ENCODE peak calls at places on chromosomes 1 and 21, in seven cellular contexts. One of them, this sample, is unnamed.
A peak's percentile ranks its signal among the peaks of the same experiment; 100 is the strongest.

GRCh38 chr21:16554522-16554921 is 824.7 kb downstream of the USP25 start:
- DNase-seq in HT-29: no peak
- DNase-seq in mesenchymal stem cell: no peak
- DNase-seq in NCI-H1436: no peak
- DNase-seq in HS-5: no peak
- DNase-seq in activated naive CD4-positive, alpha-beta T cell: no peak
- DNase-seq in CD8-positive, alpha-beta T cell: no peak
- DNase-seq in this sample: no peak

GRCh38 chr1:63305043-63305442 is 17.3 kb upstream of the FOXD3 start:
- DNase-seq in HT-29: no peak
- DNase-seq in mesenchymal stem cell: no peak
- DNase-seq in NCI-H1436: no peak
- DNase-seq in HS-5: no peak
- DNase-seq in activated naive CD4-positive, alpha-beta T cell: no peak
- DNase-seq in CD8-positive, alpha-beta T cell: no peak
- DNase-seq in this sample: no peak

GRCh38 chr1:214154596-214155261 is 126.2 kb upstream of the SMYD2 start:
- DNase-seq in HT-29: no peak
- DNase-seq in mesenchymal stem cell: no peak
- DNase-seq in NCI-H1436: no peak
- DNase-seq in HS-5: no peak
- DNase-seq in activated naive CD4-positive, alpha-beta T cell: no peak
- DNase-seq in CD8-positive, alpha-beta T cell: no peak
- DNase-seq in this sample: no peak

GRCh38 chr21:45819478-45820170 is 161.9 kb upstream of the COL6A1 start:
- DNase-seq in HT-29: no peak
- DNase-seq in mesenchymal stem cell: no peak
- DNase-seq in NCI-H1436: no peak
- DNase-seq in HS-5: no peak
- DNase-seq in activated naive CD4-positive, alpha-beta T cell: no peak
- DNase-seq in CD8-positive, alpha-beta T cell: no peak
- DNase-seq in this sample: no peak

GRCh38 chr21:42650033-42650370 is 3.4 kb upstream of the PDE9A start:
- DNase-seq in HT-29: no peak
- DNase-seq in mesenchymal stem cell: no peak
- DNase-seq in NCI-H1436: no peak
- DNase-seq in HS-5: no peak
- DNase-seq in activated naive CD4-positive, alpha-beta T cell: no peak
- DNase-seq in CD8-positive, alpha-beta T cell: no peak
- DNase-seq in this sample: no peak

GRCh38 chr1:83746234-83746633 is 252.7 kb downstream of the TTLL7 start:
- DNase-seq in HT-29: no peak
- DNase-seq in mesenchymal stem cell: no peak
- DNase-seq in NCI-H1436: no peak
- DNase-seq in HS-5: no peak
- DNase-seq in activated naive CD4-positive, alpha-beta T cell: no peak
- DNase-seq in CD8-positive, alpha-beta T cell: no peak
- DNase-seq in this sample: no peak

GRCh38 chr1:77322061-77322900 is 40.5 kb downstream of the AK5 start:
- DNase-seq in HT-29: peak; percentile 27
- DNase-seq in mesenchymal stem cell: peak; percentile 66
- DNase-seq in NCI-H1436: no peak
- DNase-seq in HS-5: peak; percentile 86
- DNase-seq in activated naive CD4-positive, alpha-beta T cell: no peak
- DNase-seq in CD8-positive, alpha-beta T cell: no peak
- DNase-seq in this sample: peak; percentile 95

GRCh38 chr1:177235350-177235749 is 64.6 kb downstream of the BRINP2 start:
- DNase-seq in HT-29: no peak
- DNase-seq in mesenchymal stem cell: no peak
- DNase-seq in NCI-H1436: no peak
- DNase-seq in HS-5: no peak
- DNase-seq in activated naive CD4-positive, alpha-beta T cell: no peak
- DNase-seq in CD8-positive, alpha-beta T cell: no peak
- DNase-seq in this sample: no peak

GRCh38 chr1:206451146-206451545 is 19.1 kb upstream of the IKBKE start:
- DNase-seq in HT-29: no peak
- DNase-seq in mesenchymal stem cell: no peak
- DNase-seq in NCI-H1436: no peak
- DNase-seq in HS-5: no peak
- DNase-seq in activated naive CD4-positive, alpha-beta T cell: no peak
- DNase-seq in CD8-positive, alpha-beta T cell: no peak
- DNase-seq in this sample: no peak

GRCh38 chr1:37272626-37273025 is 201.8 kb upstream of the ZC3H12A start:
- DNase-seq in HT-29: no peak
- DNase-seq in mesenchymal stem cell: no peak
- DNase-seq in NCI-H1436: no peak
- DNase-seq in HS-5: no peak
- DNase-seq in activated naive CD4-positive, alpha-beta T cell: no peak
- DNase-seq in CD8-positive, alpha-beta T cell: no peak
- DNase-seq in this sample: no peak

GRCh38 chr1:91569411-91570104 is 68.9 kb downstream of the CDC7 start:
- DNase-seq in HT-29: peak; percentile 27
- DNase-seq in mesenchymal stem cell: peak; percentile 75
- DNase-seq in NCI-H1436: no peak
- DNase-seq in HS-5: peak; percentile 97
- DNase-seq in activated naive CD4-positive, alpha-beta T cell: no peak
- DNase-seq in CD8-positive, alpha-beta T cell: no peak
- DNase-seq in this sample: peak; percentile 60

GRCh38 chr21:46402421-46402820 is 56.3 kb upstream of the DIP2A start:
- DNase-seq in HT-29: no peak
- DNase-seq in mesenchymal stem cell: no peak
- DNase-seq in NCI-H1436: no peak
- DNase-seq in HS-5: no peak
- DNase-seq in activated naive CD4-positive, alpha-beta T cell: no peak
- DNase-seq in CD8-positive, alpha-beta T cell: no peak
- DNase-seq in this sample: no peak

GRCh38 chr1:100714599-100714998 is 4.9 kb upstream of the VCAM1 start:
- DNase-seq in HT-29: no peak
- DNase-seq in mesenchymal stem cell: no peak
- DNase-seq in NCI-H1436: no peak
- DNase-seq in HS-5: no peak
- DNase-seq in activated naive CD4-positive, alpha-beta T cell: no peak
- DNase-seq in CD8-positive, alpha-beta T cell: no peak
- DNase-seq in this sample: no peak

GRCh38 chr1:26431979-26432695 is at the start of gene DHDDS:
- DNase-seq in HT-29: peak; percentile 99
- DNase-seq in mesenchymal stem cell: peak; percentile 97
- DNase-seq in NCI-H1436: peak; percentile 98
- DNase-seq in HS-5: peak; percentile 87
- DNase-seq in activated naive CD4-positive, alpha-beta T cell: peak; percentile 96
- DNase-seq in CD8-positive, alpha-beta T cell: peak; percentile 99
- DNase-seq in this sample: peak; percentile 80

GRCh38 chr1:84836145-84836544 is 56.9 kb downstream of the LPAR3 start:
- DNase-seq in HT-29: no peak
- DNase-seq in mesenchymal stem cell: no peak
- DNase-seq in NCI-H1436: no peak
- DNase-seq in HS-5: no peak
- DNase-seq in activated naive CD4-positive, alpha-beta T cell: no peak
- DNase-seq in CD8-positive, alpha-beta T cell: no peak
- DNase-seq in this sample: no peak

GRCh38 chr1:174262747-174263241 is 103.5 kb downstream of the RABGAP1L start:
- DNase-seq in HT-29: peak; percentile 60
- DNase-seq in mesenchymal stem cell: peak; percentile 59
- DNase-seq in NCI-H1436: peak; percentile 59
- DNase-seq in HS-5: peak; percentile 9
- DNase-seq in activated naive CD4-positive, alpha-beta T cell: no peak
- DNase-seq in CD8-positive, alpha-beta T cell: no peak
- DNase-seq in this sample: peak; percentile 4

GRCh38 chr1:230760360-230760827 is 13.2 kb downstream of the CAPN9 start:
- DNase-seq in HT-29: peak; percentile 30
- DNase-seq in mesenchymal stem cell: no peak
- DNase-seq in NCI-H1436: peak; percentile 73
- DNase-seq in HS-5: no peak
- DNase-seq in activated naive CD4-positive, alpha-beta T cell: no peak
- DNase-seq in CD8-positive, alpha-beta T cell: no peak
- DNase-seq in this sample: no peak

GRCh38 chr21:24436236-24436635 is 1171.0 kb downstream of the MRPL39 start:
- DNase-seq in HT-29: no peak
- DNase-seq in mesenchymal stem cell: no peak
- DNase-seq in NCI-H1436: no peak
- DNase-seq in HS-5: no peak
- DNase-seq in activated naive CD4-positive, alpha-beta T cell: no peak
- DNase-seq in CD8-positive, alpha-beta T cell: no peak
- DNase-seq in this sample: no peak

GRCh38 chr21:35517848-35518247 is 468.7 kb upstream of the RUNX1 start:
- DNase-seq in HT-29: no peak
- DNase-seq in mesenchymal stem cell: no peak
- DNase-seq in NCI-H1436: no peak
- DNase-seq in HS-5: no peak
- DNase-seq in activated naive CD4-positive, alpha-beta T cell: no peak
- DNase-seq in CD8-positive, alpha-beta T cell: no peak
- DNase-seq in this sample: no peak